ENCODE peak calls at places on chromosomes 5 and 9, in seven cellular contexts. Y is hepatocyte, G is upper lobe of right lung, L is lower lobe of right lung, Z is endodermal cell, E is GM23338, F is body of pancreas. V is an unnamed sample.

GRCh38 chr5:72397836-72398235 is 77.7 kb downstream of the PTCD2 start:
- DNase-seq in Y (no peak), G (no peak), L (no peak), Z (no peak), E (peak; percentile 37), F (no peak), V (no peak)

GRCh38 chr5:96614110-96614691 is 48.0 kb upstream of the CAST start:
- DNase-seq in Y (peak; percentile 84), G (no peak), L (no peak), Z (peak; percentile 74), E (peak; percentile 87), F (peak; percentile 63), V (peak; percentile 77)

GRCh38 chr9:137974746-137975526 is 97.4 kb downstream of the CACNA1B start:
- DNase-seq in Y (peak; percentile 1), G (peak; percentile 53), L (peak; percentile 24), Z (peak; percentile 28), E (no peak), F (no peak), V (no peak)

GRCh38 chr9:36532353-36532752 is 40.3 kb upstream of the MELK start:
- DNase-seq in Y (no peak), G (no peak), L (no peak), Z (no peak), E (no peak), F (peak; percentile 27), V (no peak)

GRCh38 chr5:147874910-147875367 is 3.6 kb upstream of the SCGB3A2 start:
- DNase-seq in Y (no peak), G (no peak), L (no peak), Z (peak; percentile 84), E (peak; percentile 90), F (no peak), V (no peak)

GRCh38 chr9:88388203-88388885 is at the start of gene SPIN1:
- DNase-seq in Y (peak; percentile 95), G (peak; percentile 94), L (peak; percentile 84), Z (peak; percentile 93), E (peak; percentile 89), F (peak; percentile 86), V (no peak)

GRCh38 chr9:15873573-15874177 is 320.8 kb downstream of the CCDC171 start:
- DNase-seq in Y (peak; percentile 71), G (no peak), L (no peak), Z (no peak), E (peak; percentile 65), F (no peak), V (no peak)

GRCh38 chr5:15031180-15031579 is 159.6 kb upstream of the ANKH start:
- DNase-seq in Y (no peak), G (no peak), L (no peak), Z (no peak), E (no peak), F (no peak), V (no peak)

GRCh38 chr9:133703571-133704399 is 34.4 kb downstream of the SARDH start:
- DNase-seq in Y (no peak), G (peak; percentile 53), L (no peak), Z (no peak), E (no peak), F (no peak), V (no peak)

GRCh38 chr5:4921929-4922328 is 218.2 kb upstream of the ADAMTS16 start:
- DNase-seq in Y (no peak), G (no peak), L (no peak), Z (no peak), E (no peak), F (no peak), V (no peak)

GRCh38 chr9:138102246-138103051 is 224.9 kb downstream of the CACNA1B start:
- DNase-seq in Y (no peak), G (peak; percentile 62), L (no peak), Z (peak; percentile 30), E (no peak), F (no peak), V (no peak)

GRCh38 chr9:96565684-96566360 is 53.8 kb downstream of the CDC14B start:
- DNase-seq in Y (peak; percentile 13), G (no peak), L (no peak), Z (no peak), E (peak; percentile 48), F (no peak), V (peak; percentile 69)

GRCh38 chr5:11143456-11144267 is 382.6 kb upstream of the DAP start:
- DNase-seq in Y (no peak), G (no peak), L (no peak), Z (no peak), E (no peak), F (no peak), V (no peak)

GRCh38 chr9:121958530-121958929 is 134.6 kb downstream of the TTLL11 start:
- DNase-seq in Y (no peak), G (no peak), L (no peak), Z (no peak), E (no peak), F (no peak), V (no peak)

GRCh38 chr5:129053438-129053837 is 41.1 kb upstream of the ISOC1 start:
- DNase-seq in Y (no peak), G (no peak), L (no peak), Z (no peak), E (no peak), F (no peak), V (no peak)
- TF ChIP-seq CTCF in Y (peak; percentile 34), G (no peak), L (no peak), Z (peak; percentile 28), E (no peak), F (no peak), V (no peak)

GRCh38 chr9:20693068-20693467 is 9.0 kb downstream of the FOCAD start:
- DNase-seq in Y (peak; percentile 29), G (no peak), L (no peak), Z (no peak), E (peak; percentile 48), F (no peak), V (no peak)
- H3K27ac ChIP-seq in Y (peak overlapping the region; percentile 61), G (no peak overlapping the region), L (no peak overlapping the region), Z (no peak overlapping the region), E (no peak overlapping the region), F (no peak overlapping the region), V (no peak overlapping the region)

GRCh38 chr5:88886252-88886651 is 3.3 kb upstream of the MEF2C start:
- DNase-seq in Y (no peak), G (no peak), L (no peak), Z (no peak), E (no peak), F (no peak), V (no peak)
- H3K27me3 ChIP-seq in Y (peaks cover 17% of the 10 kb centered on the region), G (no peaks in the 10 kb centered on the region), L (no peaks in the 10 kb centered on the region), Z (peaks cover 94% of the 10 kb centered on the region), E (peaks cover 93% of the 10 kb centered on the region), F (no peaks in the 10 kb centered on the region), V (no peaks in the 10 kb centered on the region)

DNA sequence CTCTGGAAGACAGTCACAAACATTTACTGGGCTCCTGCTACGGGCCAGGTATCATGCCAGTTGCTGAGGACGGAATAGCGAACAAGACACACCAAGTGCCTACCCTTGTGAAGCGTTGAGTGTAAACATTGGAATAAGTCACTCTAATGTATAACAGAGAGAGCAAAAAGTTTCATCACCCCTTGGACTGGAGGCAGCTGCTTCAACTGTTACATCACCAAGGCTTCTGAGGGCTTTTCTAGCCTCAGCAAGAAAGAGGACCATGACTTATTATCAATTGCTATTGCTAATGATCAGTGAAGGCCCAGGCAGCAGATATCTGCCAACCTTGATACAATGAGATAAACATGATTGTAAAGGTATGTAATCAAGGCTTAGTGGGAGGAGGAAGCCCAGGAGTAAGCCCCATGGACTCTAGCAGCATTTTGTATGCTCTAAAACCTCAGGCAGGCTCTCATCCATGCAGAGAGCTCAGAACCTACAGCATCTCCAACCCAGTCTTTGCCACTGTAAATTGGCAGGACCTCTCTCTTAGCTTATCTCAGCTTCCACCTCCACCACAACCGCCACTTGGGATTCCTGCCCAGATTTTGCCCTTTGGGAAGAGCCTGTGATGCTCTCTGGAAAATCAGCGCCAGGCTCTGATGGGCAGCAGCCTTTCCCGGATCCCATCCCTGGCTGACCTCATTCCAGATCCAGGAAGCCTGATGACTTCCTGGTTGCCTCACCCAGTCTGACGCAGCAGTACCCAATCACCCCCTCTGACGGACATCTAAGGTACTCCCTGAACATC is 54.5 kb downstream of the ADAM19 start:
- DNase-seq in Y (no peak), G (no peak), L (no peak), Z (peak; percentile 57), E (peak; percentile 37), F (no peak), V (peak; percentile 74)
- TF ChIP-seq CTCF in Y (no peak), G (no peak), L (peak; percentile 16), Z (no peak), E (no peak), F (no peak), V (no peak)

DNA sequence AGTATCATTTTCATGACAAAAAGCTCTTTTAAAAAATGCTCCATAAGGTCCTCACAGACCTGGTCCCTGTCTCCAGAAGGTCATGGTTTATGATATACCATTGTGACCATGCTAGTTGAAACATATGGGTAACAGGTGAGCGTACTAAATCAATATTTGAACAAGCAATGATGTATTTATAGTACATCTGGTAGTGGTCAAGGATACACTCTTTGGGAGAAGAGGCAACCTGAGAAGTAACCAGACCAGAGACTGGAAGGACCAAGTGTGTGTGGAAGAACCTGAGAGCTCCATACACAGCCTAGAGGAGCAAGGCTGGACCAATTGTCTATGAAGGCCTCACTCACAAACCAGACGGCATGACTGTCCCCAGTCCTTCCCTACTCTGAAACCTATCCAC is 55.1 kb downstream of the LHFPL2 start:
- DNase-seq in Y (no peak), G (no peak), L (no peak), Z (no peak), E (no peak), F (no peak), V (no peak)
- H3K27ac ChIP-seq in Y (peak overlapping the region; percentile 91), G (no peak overlapping the region), L (no peak overlapping the region), Z (no peak overlapping the region), E (no peak overlapping the region), F (peak overlapping the region; percentile 56), V (peak overlapping the region; percentile 66)

GRCh38 chr5:124755565-124755964 is 9.1 kb upstream of the ZNF608 start:
- DNase-seq in Y (no peak), G (no peak), L (no peak), Z (no peak), E (no peak), F (no peak), V (no peak)
- H3K27me3 ChIP-seq in Y (no peaks in the 10 kb centered on the region), G (no peaks in the 10 kb centered on the region), L (no peaks in the 10 kb centered on the region), Z (no peaks in the 10 kb centered on the region), E (no peaks in the 10 kb centered on the region), F (no peaks in the 10 kb centered on the region), V (no peaks in the 10 kb centered on the region)

DNA sequence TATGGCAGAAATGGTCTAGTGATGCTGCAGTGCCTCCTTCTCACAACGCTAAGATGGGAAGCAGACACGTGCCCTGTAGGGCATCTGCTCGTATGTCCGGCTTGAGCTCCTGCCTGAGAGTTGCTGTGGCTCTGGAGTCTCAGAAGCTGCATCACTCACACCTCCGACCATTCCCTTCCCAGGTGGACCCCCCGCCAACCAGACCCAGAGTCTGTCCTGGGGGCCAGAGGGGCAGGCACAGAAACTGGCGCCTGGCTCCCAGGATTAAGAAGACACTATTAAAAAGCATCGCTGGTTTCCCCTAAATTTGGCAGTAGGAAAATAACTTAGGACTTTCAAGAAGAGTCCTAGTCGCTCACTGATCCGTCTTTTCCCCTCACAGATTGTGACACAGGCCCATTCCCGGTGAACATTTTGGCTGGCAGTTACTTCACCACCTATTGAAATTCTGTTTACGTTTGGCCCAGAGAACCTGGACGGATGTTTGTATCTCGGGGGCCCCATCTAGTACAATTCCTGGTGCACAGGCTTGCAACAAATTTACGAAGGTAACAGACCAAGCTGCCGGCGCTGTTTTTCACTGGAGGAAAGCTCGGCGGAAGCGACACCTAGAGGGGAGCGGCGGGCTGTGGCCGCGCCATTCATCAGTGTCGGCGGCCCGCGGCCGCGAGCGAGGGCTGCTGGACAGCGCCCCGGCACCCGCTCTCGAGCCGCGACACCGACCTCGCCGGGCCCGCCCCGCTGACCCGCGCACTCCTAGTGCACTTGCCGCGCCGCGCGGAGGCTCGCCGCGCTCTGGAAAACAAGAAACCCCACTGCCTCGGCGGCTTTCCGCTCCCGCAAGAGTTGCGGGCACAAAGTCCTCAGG is 1.6 kb downstream of the FSTL4 start:
- DNase-seq in Y (peak; percentile 91), G (peak; percentile 86), L (peak; percentile 78), Z (peak; percentile 93), E (peak; percentile 91), F (peak; percentile 75), V (peak; percentile 67)
- TF ChIP-seq CTCF in Y (peak; percentile 70), G (peak; percentile 58), L (peak; percentile 63), Z (peak; percentile 83), E (peak; percentile 64), F (peak; percentile 80), V (peak; percentile 43)